ENCODE peak calls at places on chromosomes 6 and 20, in eight cellular contexts. E, Y, D, F, R, O, L and U are unnamed samples.

GRCh38 chr6:89776583-89777233 is 42.9 kb downstream of the MDN1 start:
- DNase-seq in E (no peak), Y (no peak), D (no peak), F (no peak), R (no peak), O (no peak), L (no peak), U (no peak)

GRCh38 chr20:50186987-50187402 is 3.6 kb upstream of the CEBPB start:
- DNase-seq in E (no peak), Y (no peak), D (no peak), F (no peak), R (no peak), O (no peak), L (no peak), U (no peak)

GRCh38 chr6:112780498-112781096 is 433.5 kb downstream of the RFPL4B start:
- DNase-seq in E (peak), Y (no peak), D (no peak), F (peak), R (peak), O (peak), L (peak), U (peak)

GRCh38 chr6:3119040-3119723 is 671 bp downstream of the BPHL start:
- DNase-seq in E (no peak), Y (no peak), D (no peak), F (no peak), R (peak), O (no peak), L (no peak), U (no peak)

GRCh38 chr20:14055127-14055742 is 59.9 kb downstream of the MACROD2 start:
- DNase-seq in E (peak), Y (no peak), D (no peak), F (no peak), R (peak), O (no peak), L (peak), U (peak)

GRCh38 chr20:3146732-3147341 is 12.8 kb downstream of the FASTKD5 start:
- DNase-seq in E (no peak), Y (no peak), D (no peak), F (no peak), R (no peak), O (no peak), L (no peak), U (no peak)

GRCh38 chr20:13771853-13772453 is 12.8 kb downstream of the ESF1 start:
- DNase-seq in E (no peak), Y (no peak), D (no peak), F (no peak), R (peak), O (no peak), L (no peak), U (no peak)

GRCh38 chr20:11296951-11297350 is 620.7 kb upstream of the BTBD3 start:
- DNase-seq in E (no peak), Y (no peak), D (no peak), F (no peak), R (no peak), O (no peak), L (no peak), U (no peak)

GRCh38 chr6:90144396-90144795 is 152.2 kb downstream of the BACH2 start:
- DNase-seq in E (no peak), Y (peak), D (no peak), F (no peak), R (no peak), O (peak), L (no peak), U (no peak)

GRCh38 chr6:13398421-13398994 is 70.2 kb upstream of the TBC1D7 start:
- DNase-seq in E (no peak), Y (no peak), D (no peak), F (no peak), R (no peak), O (no peak), L (no peak), U (no peak)

GRCh38 chr20:18496042-18496441 is 983 bp downstream of the RBBP9 start:
- DNase-seq in E (no peak), Y (no peak), D (no peak), F (no peak), R (no peak), O (no peak), L (no peak), U (peak)

GRCh38 chr6:158016571-158017383 is 35.1 kb downstream of the SYNJ2 start:
- DNase-seq in E (no peak), Y (no peak), D (no peak), F (peak), R (no peak), O (no peak), L (no peak), U (no peak)

GRCh38 chr6:165118736-165119135 is 190.7 kb downstream of the C6orf118 start:
- DNase-seq in E (no peak), Y (no peak), D (no peak), F (no peak), R (no peak), O (no peak), L (no peak), U (no peak)

GRCh38 chr6:30321692-30322388 is 4.9 kb upstream of the TRIM39 start:
- DNase-seq in E (no peak), Y (no peak), D (no peak), F (no peak), R (no peak), O (no peak), L (no peak), U (no peak)

GRCh38 chr20:20782221-20782620 is 69.8 kb upstream of the RALGAPA2 start:
- DNase-seq in E (no peak), Y (no peak), D (no peak), F (no peak), R (no peak), O (no peak), L (no peak), U (no peak)

GRCh38 chr6:90096818-90097217 is 199.8 kb downstream of the BACH2 start:
- DNase-seq in E (no peak), Y (no peak), D (no peak), F (no peak), R (no peak), O (no peak), L (no peak), U (no peak)

GRCh38 chr6:31658983-31659648 is 1.5 kb downstream of the C6orf47 start:
- DNase-seq in E (no peak), Y (no peak), D (no peak), F (no peak), R (no peak), O (no peak), L (no peak), U (no peak)